ENCODE peak calls at places on chromosomes 16 and 17, in nine cellular contexts. K is stimulated activated CD8-positive, alpha-beta memory T cell treated with anti-CD3 and anti-CD28 coated beads, Interleukin-4, amount 100 ng/mL, for 24 hours; W is H9; E is uterus; G is dorsolateral prefrontal cortex; A is nephron progenitor cell; J is BJ; N is kidney glomerular epithelial cell; R is upper lobe of left lung. D is an unnamed sample.
A peak's percentile ranks its signal among the peaks of the same experiment; 100 is the strongest.

GRCh38 chr17:14737984-14738651 is 437.2 kb downstream of the HS3ST3B1 start:
- DNase-seq in R (peak; percentile 86), N (no peak), K (no peak), W (peak; percentile 44), A (peak; percentile 26), E (no peak), J (peak; percentile 89), G (no peak), D (no peak)

GRCh38 chr16:77794586-77794985 is 6.2 kb downstream of the VAT1L start:
- DNase-seq in G (no peak), K (no peak), E (no peak), J (peak; percentile 7), A (no peak), R (no peak), W (no peak), N (peak; percentile 25), D (no peak)

GRCh38 chr17:73815474-73815873 is 171.2 kb upstream of the SDK2 start:
- DNase-seq in R (no peak), A (no peak), N (no peak), E (no peak), J (no peak), W (peak; percentile 57), G (no peak), K (no peak), D (no peak)

GRCh38 chr17:6592193-6592592 is 35.8 kb upstream of the PITPNM3 start:
- DNase-seq in N (peak; percentile 88), R (no peak), G (no peak), A (no peak), K (no peak), E (no peak), W (no peak), J (no peak), D (no peak)

GRCh38 chr16:21101631-21102420 is 48.8 kb downstream of the DNAH3 start:
- DNase-seq in J (no peak), K (no peak), W (peak; percentile 47), A (peak; percentile 41), G (no peak), R (no peak), N (no peak), E (no peak), D (peak; percentile 48)

GRCh38 chr17:39018267-39019134 is 51.3 kb upstream of the FBXO47 start:
- DNase-seq in K (no peak), E (no peak), G (no peak), A (no peak), J (no peak), N (no peak), R (no peak), W (no peak), D (no peak)

GRCh38 chr17:39400547-39401411 is 647 bp downstream of the FBXL20 start:
- DNase-seq in R (peak; percentile 26), K (no peak), G (peak; percentile 47), W (no peak), A (no peak), N (no peak), E (no peak), J (no peak), D (no peak)

GRCh38 chr16:73877148-73877547 is 419.5 kb upstream of the PSMD7 start:
- DNase-seq in K (no peak), A (no peak), R (no peak), W (no peak), N (no peak), J (no peak), G (no peak), E (no peak), D (no peak)

GRCh38 chr17:44872131-44872768 is 24.6 kb downstream of the HIGD1B start:
- DNase-seq in G (peak; percentile 75), E (no peak), K (no peak), N (no peak), A (no peak), W (no peak), J (no peak), R (no peak), D (no peak)

D was measured in WTC11.